ENCODE peak calls at places on chromosomes 13 and 19, in ten cellular contexts. One of them, this sample, is unnamed.

GRCh38 chr13:49098771-49099512 is 121.2 kb upstream of the MLNR start:
- DNase-seq in T-helper 2 cell: peak
- DNase-seq in LHCN-M2: no peak
- DNase-seq in RCC 7860: no peak
- DNase-seq in DMS53: peak
- DNase-seq in endodermal cell: no peak
- DNase-seq in kidney tubule cell: peak
- DNase-seq in neural crest cell: no peak
- DNase-seq in lung: no peak
- DNase-seq in SHP77: no peak
- DNase-seq in this sample: no peak

GRCh38 chr19:7916137-7916907 is 1.7 kb downstream of the TGFBR3L start:
- DNase-seq in T-helper 2 cell: peak
- DNase-seq in LHCN-M2: peak
- DNase-seq in RCC 7860: no peak
- DNase-seq in DMS53: peak
- DNase-seq in endodermal cell: peak
- DNase-seq in kidney tubule cell: peak
- DNase-seq in neural crest cell: no peak
- DNase-seq in lung: no peak
- DNase-seq in SHP77: peak
- DNase-seq in this sample: no peak

GRCh38 chr13:46666727-46667456 is 113.9 kb downstream of the LRCH1 start:
- DNase-seq in T-helper 2 cell: no peak
- DNase-seq in LHCN-M2: no peak
- DNase-seq in RCC 7860: no peak
- DNase-seq in DMS53: no peak
- DNase-seq in endodermal cell: peak
- DNase-seq in kidney tubule cell: no peak
- DNase-seq in neural crest cell: no peak
- DNase-seq in lung: no peak
- DNase-seq in SHP77: no peak
- DNase-seq in this sample: no peak

GRCh38 chr19:17580470-17581000 is 25.1 kb downstream of the COLGALT1 start:
- DNase-seq in T-helper 2 cell: no peak
- DNase-seq in LHCN-M2: no peak
- DNase-seq in RCC 7860: no peak
- DNase-seq in DMS53: no peak
- DNase-seq in endodermal cell: no peak
- DNase-seq in kidney tubule cell: no peak
- DNase-seq in neural crest cell: no peak
- DNase-seq in lung: no peak
- DNase-seq in SHP77: no peak
- DNase-seq in this sample: no peak

GRCh38 chr19:16896913-16897571 is 8.2 kb downstream of the F2RL3 start:
- DNase-seq in T-helper 2 cell: peak
- DNase-seq in LHCN-M2: peak
- DNase-seq in RCC 7860: peak
- DNase-seq in DMS53: peak
- DNase-seq in endodermal cell: peak
- DNase-seq in kidney tubule cell: peak
- DNase-seq in neural crest cell: peak
- DNase-seq in lung: peak
- DNase-seq in SHP77: peak
- DNase-seq in this sample: no peak

GRCh38 chr19:12244370-12244769 is 50.3 kb downstream of the ZNF44 start:
- DNase-seq in T-helper 2 cell: no peak
- DNase-seq in LHCN-M2: no peak
- DNase-seq in RCC 7860: no peak
- DNase-seq in DMS53: peak
- DNase-seq in endodermal cell: no peak
- DNase-seq in kidney tubule cell: no peak
- DNase-seq in neural crest cell: no peak
- DNase-seq in lung: no peak
- DNase-seq in SHP77: no peak
- DNase-seq in this sample: no peak

GRCh38 chr13:95020298-95020987 is 280.8 kb downstream of the ABCC4 start:
- DNase-seq in T-helper 2 cell: no peak
- DNase-seq in LHCN-M2: peak
- DNase-seq in RCC 7860: peak
- DNase-seq in DMS53: no peak
- DNase-seq in endodermal cell: no peak
- DNase-seq in kidney tubule cell: peak
- DNase-seq in neural crest cell: no peak
- DNase-seq in lung: no peak
- DNase-seq in SHP77: no peak
- DNase-seq in this sample: no peak

GRCh38 chr13:46614582-46614981 is 61.6 kb downstream of the LRCH1 start:
- DNase-seq in T-helper 2 cell: no peak
- DNase-seq in LHCN-M2: peak
- DNase-seq in RCC 7860: no peak
- DNase-seq in DMS53: no peak
- DNase-seq in endodermal cell: no peak
- DNase-seq in kidney tubule cell: no peak
- DNase-seq in neural crest cell: no peak
- DNase-seq in lung: no peak
- DNase-seq in SHP77: no peak
- DNase-seq in this sample: peak

GRCh38 chr19:48319647-48320537 is 5.5 kb upstream of the EMP3 start:
- DNase-seq in T-helper 2 cell: peak
- DNase-seq in LHCN-M2: peak
- DNase-seq in RCC 7860: peak
- DNase-seq in DMS53: peak
- DNase-seq in endodermal cell: peak
- DNase-seq in kidney tubule cell: peak
- DNase-seq in neural crest cell: peak
- DNase-seq in lung: peak
- DNase-seq in SHP77: peak
- DNase-seq in this sample: no peak

GRCh38 chr19:5186293-5187050 is 154.1 kb downstream of the PTPRS start:
- DNase-seq in T-helper 2 cell: no peak
- DNase-seq in LHCN-M2: peak
- DNase-seq in RCC 7860: no peak
- DNase-seq in DMS53: no peak
- DNase-seq in endodermal cell: no peak
- DNase-seq in kidney tubule cell: no peak
- DNase-seq in neural crest cell: no peak
- DNase-seq in lung: no peak
- DNase-seq in SHP77: no peak
- DNase-seq in this sample: no peak

GRCh38 chr19:57888107-57888493 is 737 bp downstream of the ZNF814 start:
- DNase-seq in T-helper 2 cell: no peak
- DNase-seq in LHCN-M2: no peak
- DNase-seq in RCC 7860: no peak
- DNase-seq in DMS53: no peak
- DNase-seq in endodermal cell: no peak
- DNase-seq in kidney tubule cell: no peak
- DNase-seq in neural crest cell: no peak
- DNase-seq in lung: no peak
- DNase-seq in SHP77: no peak
- DNase-seq in this sample: no peak

GRCh38 chr13:40352807-40353562 is 313.5 kb downstream of the FOXO1 start:
- DNase-seq in T-helper 2 cell: no peak
- DNase-seq in LHCN-M2: peak
- DNase-seq in RCC 7860: no peak
- DNase-seq in DMS53: no peak
- DNase-seq in endodermal cell: peak
- DNase-seq in kidney tubule cell: no peak
- DNase-seq in neural crest cell: no peak
- DNase-seq in lung: no peak
- DNase-seq in SHP77: peak
- DNase-seq in this sample: no peak

GRCh38 chr13:106484755-106485193 is 50.7 kb downstream of the EFNB2 start:
- DNase-seq in T-helper 2 cell: no peak
- DNase-seq in LHCN-M2: no peak
- DNase-seq in RCC 7860: no peak
- DNase-seq in DMS53: no peak
- DNase-seq in endodermal cell: no peak
- DNase-seq in kidney tubule cell: no peak
- DNase-seq in neural crest cell: no peak
- DNase-seq in lung: no peak
- DNase-seq in SHP77: no peak
- DNase-seq in this sample: no peak

GRCh38 chr13:73292127-73292526 is 233.3 kb downstream of the KLF5 start:
- DNase-seq in T-helper 2 cell: no peak
- DNase-seq in LHCN-M2: no peak
- DNase-seq in RCC 7860: no peak
- DNase-seq in DMS53: no peak
- DNase-seq in endodermal cell: no peak
- DNase-seq in kidney tubule cell: no peak
- DNase-seq in neural crest cell: no peak
- DNase-seq in lung: no peak
- DNase-seq in SHP77: no peak
- DNase-seq in this sample: no peak

GRCh38 chr19:3315676-3315973 is 50.8 kb upstream of the NFIC start:
- DNase-seq in T-helper 2 cell: no peak
- DNase-seq in LHCN-M2: no peak
- DNase-seq in RCC 7860: no peak
- DNase-seq in DMS53: no peak
- DNase-seq in endodermal cell: no peak
- DNase-seq in kidney tubule cell: no peak
- DNase-seq in neural crest cell: no peak
- DNase-seq in lung: no peak
- DNase-seq in SHP77: no peak
- DNase-seq in this sample: no peak

This sample was measured in glomerular endothelial cell.